ENCODE peak calls at places on chromosomes 4 and X, in four cellular contexts. B is mesendoderm, K is EL, Y is midbrain. T is an unnamed sample.

GRCh38 chrX:46710425-46710824 is 48.5 kb downstream of the SLC9A7 start:
- DNase-seq in B (no peak), K (peak; percentile 24), Y (no peak), T (no peak)

GRCh38 chrX:133527415-133527814 is 112.1 kb upstream of the GPC4 start:
- DNase-seq in B (no peak), K (no peak), Y (no peak), T (no peak)

GRCh38 chrX:136714626-136715599 is 65.8 kb downstream of the ARHGEF6 start:
- DNase-seq in B (no peak), K (no peak), Y (no peak), T (no peak)

GRCh38 chrX:110146521-110146920 is 143.6 kb downstream of the TMEM164 start:
- DNase-seq in K (peak; percentile 51), Y (peak; percentile 67), B (peak; percentile 53), T (no peak)

GRCh38 chr4:12761694-12762093 is 722.4 kb downstream of the RAB28 start:
- DNase-seq in B (no peak), K (no peak), Y (no peak), T (no peak)

GRCh38 chrX:153934473-153935325 is at the start of gene NAA10:
- DNase-seq in Y (peak; percentile 73), K (peak; percentile 73), B (peak; percentile 73), T (no peak)

GRCh38 chr4:29970626-29971025 is 749.5 kb upstream of the PCDH7 start:
- DNase-seq in Y (no peak), B (peak; percentile 80), K (peak; percentile 58), T (no peak)

GRCh38 chr4:8194306-8195242 is 4.5 kb upstream of the SH3TC1 start:
- DNase-seq in B (no peak), K (no peak), Y (no peak), T (no peak)

GRCh38 chrX:149648932-149649331 is 17.3 kb upstream of the TMEM185A start:
- DNase-seq in K (no peak), B (no peak), Y (no peak), T (no peak)

GRCh38 chr4:7744131-7744804 is 195.4 kb downstream of the AFAP1 start:
- DNase-seq in K (no peak), Y (peak; percentile 16), B (no peak), T (no peak)

GRCh38 chrX:106247162-106247561 is 79.1 kb downstream of the PWWP3B start:
- DNase-seq in B (no peak), Y (no peak), K (no peak), T (no peak)

GRCh38 chr4:153560918-153561317 is 94.8 kb downstream of the TMEM131L start:
- DNase-seq in Y (no peak), K (peak; percentile 31), B (no peak), T (no peak)

GRCh38 chrX:24357101-24357500 is 3.3 kb upstream of the SUPT20HL1 start:
- DNase-seq in B (peak; percentile 45), Y (no peak), K (peak; percentile 15), T (no peak)

GRCh38 chr4:25608644-25609043 is 47.0 kb upstream of the SLC34A2 start:
- DNase-seq in Y (no peak), B (no peak), K (no peak), T (no peak)

GRCh38 chrX:13535371-13535770 is 34.0 kb upstream of the EGFL6 start:
- DNase-seq in B (no peak), K (no peak), Y (no peak), T (no peak)

GRCh38 chr4:101306225-101306624 is 41.1 kb downstream of the PPP3CA start:
- DNase-seq in Y (no peak), B (no peak), K (no peak), T (no peak)

GRCh38 chr4:163790231-163790630 is 295.7 kb downstream of the TMA16 start:
- DNase-seq in K (no peak), Y (no peak), B (no peak), T (no peak)

GRCh38 chrX:46573331-46573895 is at the start of gene CHST7:
- DNase-seq in K (peak; percentile 72), Y (peak; percentile 38), B (peak; percentile 78), T (peak; percentile 41)

GRCh38 chr4:54277691-54278090 is 48.6 kb downstream of the PDGFRA start:
- DNase-seq in K (peak; percentile 65), Y (no peak), B (no peak), T (no peak)

GRCh38 chr4:173538148-173538902 is 8.3 kb upstream of the HAND2 start:
- DNase-seq in Y (no peak), B (peak; percentile 46), K (no peak), T (peak; percentile 33)

GRCh38 chrX:139559383-139560042 is 29.0 kb downstream of the F9 start:
- DNase-seq in Y (peak; percentile 31), B (peak; percentile 75), K (peak; percentile 21), T (no peak)

GRCh38 chr4:156889616-156890594 is 81.7 kb downstream of the PDGFC start:
- DNase-seq in B (no peak), K (peak; percentile 21), Y (no peak), T (no peak)

GRCh38 chr4:6298035-6298434 is 28.4 kb downstream of the WFS1 start:
- DNase-seq in Y (no peak), K (no peak), B (no peak), T (no peak)

GRCh38 chr4:118373614-118374255 is 20.9 kb upstream of the PRSS12 start:
- DNase-seq in Y (no peak), B (no peak), K (peak; percentile 73), T (no peak)

GRCh38 chr4:99998062-99998880 is 48.2 kb upstream of the H2AZ1 start:
- DNase-seq in B (peak; percentile 33), K (peak; percentile 52), Y (peak; percentile 47), T (no peak)

GRCh38 chr4:41933997-41934812 is 1.0 kb upstream of the TMEM33 start:
- DNase-seq in B (no peak), K (no peak), Y (no peak), T (no peak)

GRCh38 chr4:47469951-47470350 is 6.4 kb upstream of the COMMD8 start:
- DNase-seq in Y (no peak), K (peak; percentile 77), B (no peak), T (no peak)

T was measured in mesothelial cell of epicardium.